ENCODE peak calls at places on chromosomes 13 and 19, in ten cellular contexts. Z is glutamatergic neuron; W is astrocyte; F is T-cell; E is NCI-H460; O is left ventricle myocardium inferior; L is naive thymus-derived CD8-positive, alpha-beta T cell; V is naive B cell; T is NCI-H82; I is mesendoderm. H is an unnamed sample.

GRCh38 chr19:31313291-31314030 is 35.8 kb downstream of the TSHZ3 start:
- DNase-seq in F (no peak), E (no peak), T (no peak), I (no peak), O (no peak), L (no peak), W (no peak), V (no peak), Z (no peak), H (no peak)

GRCh38 chr19:38657633-38658222 is 10.3 kb downstream of the ACTN4 start:
- DNase-seq in O (no peak), E (peak; percentile 44), W (peak; percentile 95), V (no peak), Z (no peak), L (no peak), T (no peak), F (no peak), I (peak; percentile 92), H (peak; percentile 96)

GRCh38 chr13:46913757-46914156 is 16.9 kb upstream of the HTR2A start:
- DNase-seq in W (no peak), T (no peak), V (no peak), E (no peak), L (no peak), Z (no peak), F (no peak), O (no peak), I (no peak), H (no peak)

GRCh38 chr13:50140742-50141659 is 125.8 kb downstream of the KCNRG start:
- DNase-seq in O (no peak), I (peak; percentile 46), V (no peak), E (no peak), Z (no peak), T (no peak), F (no peak), L (no peak), W (no peak), H (no peak)

GRCh38 chr13:87872813-87873212 is 201.6 kb downstream of the SLITRK5 start:
- DNase-seq in Z (no peak), V (no peak), T (no peak), O (no peak), E (no peak), I (no peak), F (no peak), W (peak; percentile 46), L (no peak), H (no peak)

GRCh38 chr19:44748426-44749254 is at the start of gene BCL3:
- DNase-seq in T (peak; percentile 32), I (no peak), V (peak; percentile 82), L (peak; percentile 52), O (peak; percentile 82), E (no peak), W (no peak), Z (peak; percentile 41), F (peak; percentile 68), H (no peak)

GRCh38 chr13:91817250-91817649 is 418.8 kb downstream of the GPC5 start:
- DNase-seq in V (no peak), W (peak; percentile 9), Z (no peak), T (peak; percentile 68), L (no peak), O (no peak), F (no peak), I (no peak), E (peak; percentile 13), H (no peak)

GRCh38 chr13:21537105-21537504 is 66.9 kb downstream of the MICU2 start:
- DNase-seq in Z (no peak), W (no peak), F (no peak), L (no peak), V (no peak), T (no peak), E (no peak), I (no peak), O (no peak), H (no peak)

GRCh38 chr19:50050406-50051223 is 24.8 kb downstream of the ZNF473 start:
- DNase-seq in O (peak; percentile 85), L (peak; percentile 65), W (peak; percentile 60), I (peak; percentile 77), E (peak; percentile 60), T (peak; percentile 84), F (peak; percentile 76), Z (peak; percentile 79), V (peak; percentile 73), H (no peak)

GRCh38 chr13:111437856-111438547 is 117.6 kb downstream of the TEX29 start:
- DNase-seq in Z (no peak), I (no peak), L (no peak), F (no peak), W (no peak), V (no peak), E (no peak), T (no peak), O (no peak), H (no peak)

GRCh38 chr19:56740478-56740877 is 68.9 kb upstream of the ZNF835 start:
- DNase-seq in T (peak; percentile 45), W (no peak), E (no peak), I (peak; percentile 31), O (no peak), V (no peak), F (no peak), Z (no peak), L (no peak), H (no peak)

GRCh38 chr19:18464646-18465045 is 26.7 kb upstream of the ISYNA1 start:
- DNase-seq in O (peak; percentile 83), W (peak; percentile 93), E (no peak), L (no peak), V (no peak), T (no peak), I (no peak), Z (no peak), F (no peak), H (no peak)

GRCh38 chr19:19026299-19026971 is 6.9 kb downstream of the SUGP2 start:
- DNase-seq in E (no peak), L (no peak), I (peak; percentile 20), W (no peak), V (no peak), Z (no peak), F (no peak), T (peak; percentile 34), O (no peak), H (no peak)

GRCh38 chr13:51817717-51818116 is 13.8 kb upstream of the DHRS12 start:
- DNase-seq in W (no peak), Z (no peak), T (no peak), V (no peak), O (no peak), E (no peak), L (no peak), I (no peak), F (no peak), H (no peak)

H was measured in epithelial cell of prostate.